ENCODE peak calls at places on chromosomes 6 and 20, in eight cellular contexts. M is choroid plexus epithelial cell; S is CD8-positive, alpha-beta T cell; N is dorsolateral prefrontal cortex; O is neural crest cell; H is GM13976; E is vagina; B is tibial nerve. X is an unnamed sample.

GRCh38 chr6:159249150-159249549 is 80.0 kb downstream of the FNDC1 start:
- DNase-seq in M (no peak), S (no peak), N (no peak), O (no peak), H (no peak), E (no peak), B (no peak), X (no peak)

GRCh38 chr20:20134941-20135572 is 82.7 kb downstream of the CFAP61 start:
- DNase-seq in M (no peak), S (no peak), N (no peak), O (no peak), H (no peak), E (no peak), B (no peak), X (no peak)

GRCh38 chr6:62904687-62905086 is 306.6 kb upstream of the FKBP1C start:
- DNase-seq in M (no peak), S (no peak), N (no peak), O (no peak), H (no peak), E (no peak), B (no peak), X (no peak)

GRCh38 chr6:6221829-6222535 is 98.5 kb downstream of the F13A1 start:
- DNase-seq in M (no peak), S (no peak), N (no peak), O (peak), H (no peak), E (no peak), B (no peak), X (no peak)

GRCh38 chr6:134830945-134831344 is 119.0 kb downstream of the ALDH8A1 start:
- DNase-seq in M (no peak), S (no peak), N (no peak), O (no peak), H (no peak), E (no peak), B (no peak), X (no peak)

GRCh38 chr6:106512958-106513480 is 116.3 kb downstream of the RTN4IP1 start:
- DNase-seq in M (no peak), S (no peak), N (no peak), O (no peak), H (no peak), E (no peak), B (no peak), X (no peak)

GRCh38 chr6:81623106-81623834 is 129.2 kb downstream of the TENT5A start:
- DNase-seq in M (no peak), S (no peak), N (no peak), O (no peak), H (no peak), E (no peak), B (no peak), X (no peak)

GRCh38 chr6:138540468-138540867 is 41.2 kb upstream of the NHSL1 start:
- DNase-seq in M (peak), S (no peak), N (no peak), O (no peak), H (no peak), E (no peak), B (no peak), X (no peak)

DNA sequence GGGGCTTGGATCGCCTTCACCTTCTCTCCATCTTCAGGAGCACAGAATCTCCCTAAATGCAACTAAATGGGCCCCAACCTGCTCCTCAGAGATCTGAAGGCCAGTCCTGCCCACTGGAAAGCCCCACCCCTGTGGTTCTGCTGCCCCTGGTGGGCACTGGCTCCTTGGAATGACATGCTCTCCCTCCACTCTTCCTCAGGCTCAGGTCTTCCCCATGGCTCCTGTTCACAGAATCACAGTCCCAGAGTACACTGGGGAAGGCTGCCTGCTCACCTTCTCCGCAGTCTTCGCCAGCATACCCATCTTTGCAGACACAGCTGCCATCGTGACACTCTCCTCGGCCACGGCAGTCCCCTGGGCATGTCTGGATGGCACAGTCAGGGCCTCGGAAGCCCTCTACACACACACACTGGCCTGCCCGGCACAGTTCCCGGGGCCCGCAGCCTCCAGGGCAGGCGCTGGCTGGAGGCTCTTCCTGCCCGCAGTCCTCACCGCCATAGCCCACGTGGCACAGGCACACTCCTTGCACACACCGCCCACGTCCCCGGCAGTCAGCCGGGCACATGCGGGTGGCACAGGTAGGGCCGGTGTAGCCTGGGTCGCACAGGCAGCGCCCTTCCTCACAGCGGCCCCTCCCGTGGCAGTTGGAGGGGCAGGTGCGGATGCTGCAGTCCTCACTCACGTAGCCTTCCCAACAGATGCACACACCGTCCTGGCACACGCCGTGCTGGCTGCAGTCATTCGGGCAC is 13.6 kb downstream of the TNXB start:
- DNase-seq in M (no peak), S (no peak), N (no peak), O (no peak), H (no peak), E (no peak), B (no peak), X (no peak)
- TF ChIP-seq CTCF in M (no peak), S (no peak), N (no peak), O (no peak), H (no peak), E (no peak), B (no peak), X (no peak)

DNA sequence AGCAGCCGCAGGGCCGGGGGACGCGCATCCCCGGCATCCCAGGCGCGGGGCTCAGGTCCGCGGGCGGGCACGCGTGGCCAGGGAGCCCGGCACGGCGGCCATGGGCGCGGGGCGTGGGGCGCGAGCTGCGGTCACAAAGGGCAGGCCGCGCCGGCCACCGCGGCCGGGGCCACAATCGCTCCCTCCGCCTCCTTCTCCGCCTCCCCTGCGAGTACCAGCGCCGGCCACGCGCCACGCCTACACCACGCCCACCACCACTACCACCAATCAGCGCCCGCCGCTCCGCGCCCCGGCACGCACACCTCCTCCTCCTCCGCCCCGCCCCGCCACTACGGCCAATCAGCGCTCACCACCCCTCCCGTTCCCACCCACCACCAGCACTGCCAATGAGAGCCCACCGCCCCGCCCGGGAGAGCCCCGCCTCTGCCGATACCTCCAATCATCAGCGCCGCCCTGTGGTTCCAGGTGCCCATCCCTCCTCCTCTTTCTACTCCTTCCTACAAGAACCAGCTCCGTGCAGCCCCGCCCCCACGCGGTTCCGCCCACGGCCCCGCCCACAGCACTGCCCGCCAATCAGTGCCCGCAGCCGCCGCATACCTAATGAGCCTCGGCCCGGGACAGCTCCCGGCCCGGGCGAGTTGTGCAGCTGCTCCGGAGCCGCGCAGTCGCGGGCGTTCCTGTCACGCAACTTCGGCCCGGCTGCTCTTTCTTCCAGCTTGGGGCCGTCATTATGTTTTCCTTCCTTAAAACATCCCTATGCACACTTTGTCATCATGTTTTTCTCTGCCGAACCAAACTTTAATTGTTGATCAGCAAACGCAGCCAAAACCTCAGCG is at the start of gene RPS6KA2:
- DNase-seq in M (peak), S (peak), N (peak), O (peak), H (peak), E (peak), B (peak), X (peak)
- TF ChIP-seq CTCF in M (peak), S (no peak), N (peak), O (no peak), H (no peak), E (no peak), B (no peak), X (no peak)

GRCh38 chr6:37650071-37650481 is 47.6 kb downstream of the MDGA1 start:
- DNase-seq in M (no peak), S (no peak), N (no peak), O (no peak), H (peak), E (no peak), B (no peak), X (peak)
- TF ChIP-seq CTCF in M (no peak), S (no peak), N (no peak), O (peak), H (no peak), E (no peak), B (no peak), X (peak)

GRCh38 chr20:43983904-43984361 is 69.3 kb downstream of the TOX2 start:
- DNase-seq in M (no peak), S (no peak), N (no peak), O (no peak), H (no peak), E (no peak), B (no peak), X (no peak)

GRCh38 chr20:43984587-43984986 is 69.9 kb downstream of the TOX2 start:
- DNase-seq in M (no peak), S (no peak), N (no peak), O (no peak), H (no peak), E (no peak), B (no peak), X (no peak)

GRCh38 chr20:43982886-43983285 is 68.2 kb downstream of the TOX2 start:
- DNase-seq in M (no peak), S (no peak), N (no peak), O (no peak), H (no peak), E (no peak), B (no peak), X (no peak)

GRCh38 chr20:43982016-43982415 is 67.4 kb downstream of the TOX2 start:
- DNase-seq in M (no peak), S (no peak), N (no peak), O (no peak), H (no peak), E (no peak), B (no peak), X (no peak)

GRCh38 chr20:43983359-43983758 is 68.7 kb downstream of the TOX2 start:
- DNase-seq in M (no peak), S (peak), N (no peak), O (no peak), H (no peak), E (no peak), B (no peak), X (no peak)
- TF ChIP-seq CTCF in M (peak), S (no peak), N (no peak), O (peak), H (peak), E (no peak), B (no peak), X (peak)

GRCh38 chr6:109706513-109706912 is 15.4 kb downstream of the FIG4 start:
- DNase-seq in M (no peak), S (no peak), N (no peak), O (no peak), H (no peak), E (no peak), B (no peak), X (no peak)

GRCh38 chr6:109701774-109702173 is 10.7 kb downstream of the FIG4 start:
- DNase-seq in M (no peak), S (no peak), N (no peak), O (no peak), H (no peak), E (no peak), B (no peak), X (no peak)

GRCh38 chr6:109701201-109701600 is 10.1 kb downstream of the FIG4 start:
- DNase-seq in M (no peak), S (no peak), N (no peak), O (no peak), H (no peak), E (no peak), B (no peak), X (no peak)

GRCh38 chr6:109702797-109703196 is 11.7 kb downstream of the FIG4 start:
- DNase-seq in M (no peak), S (no peak), N (no peak), O (no peak), H (no peak), E (no peak), B (no peak), X (no peak)

DNA sequence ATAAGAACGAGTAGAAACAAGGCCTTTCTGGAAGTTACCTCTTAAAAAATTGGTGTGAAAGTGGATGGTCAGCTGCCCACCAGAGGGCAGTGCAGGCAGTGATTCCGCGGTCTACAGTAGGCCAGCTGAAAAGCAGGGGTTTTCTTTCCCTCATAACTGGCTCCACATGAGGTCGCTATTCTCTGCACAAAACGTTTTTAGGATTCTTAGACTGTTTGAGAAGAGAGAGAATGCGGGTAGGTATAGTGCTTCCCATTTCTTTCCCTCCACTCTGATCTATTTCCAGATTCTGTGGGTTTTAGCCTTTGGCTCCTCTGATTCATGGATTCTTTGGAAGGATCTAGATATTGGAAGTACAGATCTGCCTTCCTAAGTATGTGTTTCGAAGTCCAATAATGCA is 14.2 kb downstream of the FIG4 start:
- DNase-seq in M (peak), S (peak), N (peak), O (peak), H (peak), E (no peak), B (peak), X (peak)
- TF ChIP-seq CTCF in M (peak), S (peak), N (peak), O (peak), H (peak), E (peak), B (peak), X (peak)

DNA sequence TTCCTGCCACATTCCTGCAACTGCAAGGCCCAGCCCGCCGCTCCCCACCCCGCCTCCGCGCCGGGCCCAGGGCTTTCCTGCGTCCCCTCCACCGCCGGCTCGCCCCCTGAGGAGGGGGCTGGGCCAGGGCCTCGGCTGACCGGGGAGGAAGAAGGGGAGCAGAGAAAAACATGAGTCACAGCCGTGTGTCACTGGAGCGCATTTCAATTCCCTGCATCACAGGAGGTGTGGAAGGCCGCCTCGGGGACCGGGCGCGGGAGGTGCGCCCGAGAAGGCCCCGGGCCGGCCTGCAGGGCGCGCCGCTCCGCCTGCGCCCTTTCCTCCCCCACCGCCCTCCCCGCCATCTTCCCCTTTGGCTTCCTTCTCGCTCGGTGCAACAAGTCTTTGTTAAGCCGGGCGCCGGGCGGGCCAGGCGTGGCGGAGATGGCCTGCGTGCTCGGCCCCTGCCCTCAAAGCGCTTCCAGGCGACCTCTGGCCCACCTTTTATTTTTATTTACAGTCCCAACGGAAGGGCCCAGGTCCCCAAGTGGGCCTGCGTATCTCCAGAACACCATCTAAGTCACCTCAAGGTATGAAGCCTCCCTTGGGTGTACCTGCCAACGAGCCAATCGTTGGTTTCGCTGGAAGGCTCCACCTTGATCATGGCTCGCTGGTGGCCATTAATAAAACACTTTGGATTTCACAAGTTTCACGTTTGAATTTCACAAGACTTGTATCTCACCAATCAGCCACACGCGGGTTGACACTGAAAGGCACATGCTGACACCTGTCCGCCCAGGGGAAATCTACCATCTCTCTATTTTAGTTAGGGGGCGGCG is 859 bp upstream of the HMGA1 start:
- DNase-seq in M (peak), S (peak), N (no peak), O (peak), H (peak), E (no peak), B (peak), X (peak)
- TF ChIP-seq CTCF in M (peak), S (no peak), N (no peak), O (peak), H (no peak), E (no peak), B (no peak), X (no peak)

GRCh38 chr6:47349931-47350330 is 40.2 kb upstream of the TNFRSF21 start:
- DNase-seq in M (no peak), S (no peak), N (no peak), O (no peak), H (no peak), E (no peak), B (no peak), X (no peak)

GRCh38 chr6:47355496-47355895 is 45.8 kb upstream of the TNFRSF21 start:
- DNase-seq in M (no peak), S (no peak), N (no peak), O (no peak), H (no peak), E (no peak), B (no peak), X (no peak)

GRCh38 chr6:47353822-47354221 is 44.1 kb upstream of the TNFRSF21 start:
- DNase-seq in M (peak), S (no peak), N (no peak), O (no peak), H (no peak), E (no peak), B (no peak), X (no peak)

GRCh38 chr6:47352966-47353365 is 43.3 kb upstream of the TNFRSF21 start:
- DNase-seq in M (no peak), S (no peak), N (no peak), O (no peak), H (no peak), E (no peak), B (no peak), X (no peak)

GRCh38 chr6:47352169-47352568 is 42.5 kb upstream of the TNFRSF21 start:
- DNase-seq in M (peak), S (no peak), N (no peak), O (no peak), H (no peak), E (no peak), B (no peak), X (no peak)
- TF ChIP-seq CTCF in M (peak), S (no peak), N (no peak), O (peak), H (no peak), E (no peak), B (no peak), X (no peak)